ENCODE peak calls at places on chromosomes 3 and 15, in six cellular contexts. B is HCT116, G is GM12878, Q is K562, X is SK-N-SH, N is HepG2. L is an unnamed sample. For H4K20me1, the result is how much of the 10 kb centered on the place peaks cover.

GRCh38 chr3:159604151-159604581 is 384.5 kb upstream of the IL12A start:
- DNase-seq in N (no peak), X (no peak), Q (no peak), G (no peak), B (no peak), L (no peak)

GRCh38 chr15:79816565-79816964 is 80.2 kb downstream of the MTHFS start:
- DNase-seq in Q (no peak), G (no peak), B (no peak), X (peak), N (no peak), L (no peak)

GRCh38 chr15:96115642-96116041 is 214.9 kb upstream of the NR2F2 start:
- DNase-seq in Q (no peak), G (no peak), N (no peak), B (no peak), X (no peak), L (no peak)

GRCh38 chr3:138877246-138877645 is 42.5 kb upstream of the PIK3CB start:
- DNase-seq in X (no peak), Q (no peak), B (no peak), G (no peak), N (no peak), L (no peak)

GRCh38 chr15:57273366-57273765 is 102.9 kb upstream of the CGNL1 start:
- DNase-seq in X (no peak), G (no peak), B (no peak), N (no peak), Q (no peak), L (no peak)

GRCh38 chr15:61228025-61228901 is 839 bp downstream of the RORA start:
- DNase-seq in B (no peak), X (peak), G (no peak), Q (no peak), N (no peak), L (peak)

GRCh38 chr3:142857056-142857455 is 31.8 kb downstream of the PCOLCE2 start:
- DNase-seq in X (peak), Q (no peak), G (no peak), B (peak), N (peak), L (peak)

GRCh38 chr15:35071071-35071470 is 14.0 kb downstream of the NANOGP8 start:
- DNase-seq in Q (no peak), N (no peak), X (no peak), B (no peak), G (no peak), L (no peak)

GRCh38 chr3:100289339-100289738 is 28.5 kb downstream of the TBC1D23 start:
- DNase-seq in Q (peak), B (no peak), G (no peak), N (no peak), X (no peak), L (no peak)

GRCh38 chr3:97636465-97636864 is 128.1 kb upstream of the ARL6 start:
- DNase-seq in X (no peak), Q (no peak), N (no peak), B (no peak), G (no peak), L (no peak)

GRCh38 chr3:120429921-120430361 is 20.9 kb downstream of the FSTL1 start:
- DNase-seq in B (no peak), N (no peak), Q (no peak), G (no peak), X (no peak), L (no peak)

GRCh38 chr3:193903257-193903807 is 232.6 kb upstream of the HES1 start:
- DNase-seq in G (no peak), N (no peak), B (no peak), X (no peak), Q (no peak), L (no peak)

GRCh38 chr3:183008799-183009198 is 28.5 kb upstream of the DCUN1D1 start:
- DNase-seq in X (no peak), G (no peak), B (no peak), Q (no peak), N (no peak), L (no peak)

GRCh38 chr3:46722443-46722842 is 4.8 kb upstream of the PRSS50 start:
- DNase-seq in N (no peak), G (no peak), Q (no peak), X (no peak), B (no peak), L (no peak)

GRCh38 chr3:42706721-42707619 is 4.4 kb upstream of the HHATL start:
- DNase-seq in N (no peak), B (no peak), X (peak), G (no peak), Q (no peak), L (no peak)

GRCh38 chr15:91716536-91716935 is 137.0 kb upstream of the SLCO3A1 start:
- DNase-seq in Q (no peak), B (no peak), G (no peak), X (no peak), N (no peak), L (no peak)

GRCh38 chr3:45139372-45139894 is 6.7 kb downstream of the CDCP1 start:
- DNase-seq in Q (no peak), G (no peak), B (no peak), N (no peak), X (no peak), L (no peak)

GRCh38 chr3:131735121-131735520 is 232.3 kb upstream of the MRPL3 start:
- DNase-seq in X (no peak), G (no peak), B (no peak), N (no peak), Q (no peak), L (no peak)

GRCh38 chr15:34246276-34247010 is 21.6 kb downstream of the EMC4 start:
- DNase-seq in Q (no peak), B (no peak), G (no peak), X (no peak), N (no peak), L (no peak)

GRCh38 chr3:189122120-189122519 is 49.7 kb upstream of the TPRG1 start:
- DNase-seq in B (no peak), Q (no peak), X (no peak), N (no peak), G (no peak), L (no peak)

GRCh38 chr3:57783186-57784088 is 27.3 kb downstream of the SLMAP start:
- DNase-seq in B (no peak), N (no peak), Q (peak), G (no peak), X (no peak), L (no peak)
- H3K27ac ChIP-seq in B (no peak), N (no peak), Q (peak), G (peak), X (no peak), L (no peak)

GRCh38 chr15:85381850-85382751 is 1.7 kb downstream of the AKAP13 start:
- DNase-seq in N (no peak), Q (no peak), X (no peak), G (peak), B (no peak), L (no peak)

GRCh38 chr15:85382942-85383341 is 2.5 kb downstream of the AKAP13 start:
- DNase-seq in X (no peak), N (no peak), Q (no peak), G (no peak), B (no peak), L (no peak)

GRCh38 chr15:85380860-85381535 is 595 bp downstream of the AKAP13 start:
- DNase-seq in Q (peak), G (no peak), X (peak), B (no peak), N (no peak), L (peak)

GRCh38 chr15:85386261-85386660 is 5.9 kb downstream of the AKAP13 start:
- DNase-seq in X (no peak), N (no peak), B (no peak), G (no peak), Q (no peak), L (no peak)

GRCh38 chr15:85383470-85384148 is 3.2 kb downstream of the AKAP13 start:
- DNase-seq in X (no peak), N (no peak), Q (no peak), B (no peak), G (no peak), L (no peak)
- H4K20me1 ChIP-seq in X (half or more), N (under half), Q (under half), B (under half), G (under half), L (under half)

GRCh38 chr3:48427630-48427962 is 2.3 kb downstream of the PLXNB1 start:
- DNase-seq in G (no peak), N (no peak), Q (no peak), B (no peak), X (no peak), L (no peak)

GRCh38 chr3:48426944-48427629 is 2.8 kb downstream of the PLXNB1 start:
- DNase-seq in G (no peak), Q (no peak), N (peak), B (no peak), X (no peak), L (no peak)

GRCh38 chr3:48428088-48428862 is 1.6 kb downstream of the PLXNB1 start:
- DNase-seq in Q (no peak), X (no peak), G (no peak), N (peak), B (no peak), L (peak)

GRCh38 chr3:48425281-48425812 is 4.5 kb downstream of the PLXNB1 start:
- DNase-seq in Q (no peak), B (no peak), G (no peak), X (peak), N (no peak), L (no peak)

DNA sequence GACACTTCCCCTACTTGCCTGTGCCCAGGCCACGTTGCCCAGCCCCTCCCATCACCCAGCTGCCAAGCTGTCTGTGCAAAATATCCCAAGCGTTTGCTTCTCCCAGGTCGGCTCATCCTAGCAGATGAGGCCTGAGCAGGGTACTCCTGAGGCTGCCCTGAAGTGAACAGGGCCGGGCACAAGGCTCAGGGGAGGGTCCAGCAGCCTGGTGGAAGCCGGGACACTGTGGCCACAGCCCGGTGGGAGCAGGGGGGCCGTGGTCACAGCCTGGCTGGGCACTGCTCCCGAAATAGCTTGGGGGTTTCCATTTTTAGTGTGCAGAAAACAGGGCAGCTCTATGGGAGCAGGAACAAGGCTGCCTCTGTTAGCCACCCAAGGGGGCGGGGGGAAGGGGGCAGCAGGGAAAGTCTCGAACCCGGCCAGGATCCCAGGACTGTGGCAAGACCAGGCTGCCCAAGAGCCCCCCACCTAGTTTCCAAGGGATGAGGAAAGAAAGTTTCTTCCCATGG is 3.4 kb downstream of the PLXNB1 start:
- DNase-seq in G (no peak), N (no peak), X (peak), B (no peak), Q (no peak), L (no peak)
- TF ChIP-seq REST in G (no peak), N (no peak), X (no peak), B (no peak), Q (no peak), L (no peak)

GRCh38 chr3:112090899-112091586 is 4.9 kb downstream of the C3orf52 start:
- DNase-seq in N (no peak), X (no peak), B (no peak), Q (no peak), G (no peak), L (no peak)

GRCh38 chr3:112089956-112090898 is 4.0 kb downstream of the C3orf52 start:
- DNase-seq in Q (no peak), G (no peak), X (no peak), N (no peak), B (no peak), L (no peak)

GRCh38 chr3:112096176-112096575 is 10.0 kb downstream of the C3orf52 start:
- DNase-seq in X (no peak), B (no peak), G (no peak), Q (no peak), N (no peak), L (no peak)

GRCh38 chr3:112093180-112093522 is 7.0 kb downstream of the C3orf52 start:
- DNase-seq in B (no peak), Q (no peak), G (no peak), N (no peak), X (no peak), L (peak)

DNA sequence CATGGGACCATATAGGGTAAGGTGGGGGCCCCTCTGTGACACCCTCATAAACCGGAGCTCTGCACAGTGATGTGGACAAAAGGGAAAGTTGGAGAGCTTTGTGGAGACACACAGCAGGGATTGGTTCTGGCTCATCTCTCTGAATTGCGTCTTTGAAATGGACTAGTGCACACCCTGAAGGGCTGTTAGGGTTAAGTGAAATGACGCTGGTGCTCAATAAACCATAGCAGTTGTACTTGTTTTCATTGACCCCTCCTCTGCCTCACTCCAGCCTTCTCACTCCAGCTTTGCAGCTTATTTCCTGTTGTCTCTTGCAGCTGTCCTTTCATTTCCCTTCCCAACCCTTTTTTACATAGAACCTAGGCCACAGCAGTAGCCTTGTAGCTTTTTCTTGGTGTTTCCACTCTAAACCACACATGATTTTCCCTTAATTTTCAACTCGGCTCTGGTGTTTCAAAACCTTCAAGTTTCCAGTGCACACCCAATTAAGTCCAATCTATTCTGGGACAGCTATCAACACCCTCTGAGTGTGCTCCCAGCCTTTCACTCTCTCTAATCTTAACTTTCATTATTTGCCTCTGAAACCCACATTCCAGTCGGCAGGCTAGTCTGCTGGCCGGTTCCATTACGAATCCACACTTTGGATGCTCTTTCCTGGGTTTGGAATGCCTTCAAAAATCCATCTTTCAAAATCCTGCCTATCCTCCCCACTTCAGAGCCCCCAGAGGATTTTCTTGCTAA is 6.4 kb downstream of the C3orf52 start:
- DNase-seq in X (no peak), B (no peak), N (no peak), G (no peak), Q (no peak), L (peak)
- H3K27ac ChIP-seq in X (no peak), B (no peak), N (no peak), G (no peak), Q (no peak), L (peak)